ENCODE peak calls at places on chromosome 9, in seven cellular contexts. R, I, U, M, J, C and L are unnamed samples.
A peak's percentile ranks its signal among the peaks of the same experiment; 100 is the strongest.

GRCh38 chr9:109811876-109812275 is 31.9 kb downstream of the PALM2AKAP2 start:
- DNase-seq in R (no peak), I (no peak), U (no peak), M (no peak), J (no peak), C (no peak), L (no peak)

GRCh38 chr9:118529210-118529609 is 825.0 kb downstream of the TLR4 start:
- DNase-seq in R (peak; percentile 8), I (no peak), U (no peak), M (no peak), J (no peak), C (no peak), L (peak; percentile 46)

GRCh38 chr9:99197987-99198386 is 23.8 kb downstream of the ALG2 start:
- DNase-seq in R (peak; percentile 22), I (peak; percentile 62), U (no peak), M (no peak), J (no peak), C (no peak), L (no peak)

GRCh38 chr9:72256912-72257311 is 107.7 kb downstream of the GDA start:
- DNase-seq in R (peak; percentile 5), I (peak; percentile 59), U (no peak), M (no peak), J (no peak), C (no peak), L (no peak)

GRCh38 chr9:19934301-19934868 is 145.5 kb upstream of the SLC24A2 start:
- DNase-seq in R (peak; percentile 64), I (peak; percentile 78), U (peak; percentile 1), M (no peak), J (no peak), C (peak; percentile 38), L (peak; percentile 61)

GRCh38 chr9:120587357-120587756 is 7.4 kb upstream of the CDK5RAP2 start:
- DNase-seq in R (no peak), I (no peak), U (no peak), M (no peak), J (no peak), C (no peak), L (no peak)

GRCh38 chr9:134272302-134273023 is 53.8 kb upstream of the RXRA start:
- DNase-seq in R (no peak), I (no peak), U (no peak), M (no peak), J (no peak), C (no peak), L (no peak)

GRCh38 chr9:136686794-136687711 is at the start of gene AGPAT2:
- DNase-seq in R (peak; percentile 50), I (peak; percentile 67), U (peak; percentile 36), M (no peak), J (no peak), C (no peak), L (peak; percentile 51)

GRCh38 chr9:304519-305185 is 90.0 kb downstream of the DOCK8 start:
- DNase-seq in R (peak; percentile 88), I (peak; percentile 45), U (no peak), M (no peak), J (peak; percentile 83), C (no peak), L (no peak)

GRCh38 chr9:137449081-137449844 is 8.1 kb upstream of the ENTPD8 start:
- DNase-seq in R (no peak), I (no peak), U (no peak), M (no peak), J (no peak), C (no peak), L (no peak)

GRCh38 chr9:30075451-30076199 is 2308.8 kb upstream of the ACO1 start:
- DNase-seq in R (peak; percentile 60), I (no peak), U (no peak), M (no peak), J (peak; percentile 1), C (no peak), L (peak; percentile 34)

GRCh38 chr9:19493174-19493811 is 84.5 kb downstream of the ACER2 start:
- DNase-seq in R (peak; percentile 67), I (peak; percentile 64), U (peak; percentile 78), M (peak; percentile 67), J (peak; percentile 49), C (peak; percentile 31), L (peak; percentile 57)

GRCh38 chr9:136546697-136547481 is 1.0 kb upstream of the NOTCH1 start:
- DNase-seq in R (peak; percentile 64), I (peak; percentile 66), U (peak; percentile 35), M (no peak), J (no peak), C (no peak), L (peak; percentile 92)

GRCh38 chr9:131107760-131108159 is 11.4 kb downstream of the AIF1L start:
- DNase-seq in R (no peak), I (no peak), U (no peak), M (no peak), J (no peak), C (no peak), L (no peak)

GRCh38 chr9:131402073-131402472 is 8.2 kb downstream of the PRRC2B start:
- DNase-seq in R (no peak), I (no peak), U (peak; percentile 83), M (no peak), J (no peak), C (no peak), L (peak; percentile 60)

GRCh38 chr9:2339416-2339815 is 282.2 kb upstream of the VLDLR start:
- DNase-seq in R (no peak), I (no peak), U (no peak), M (no peak), J (peak; percentile 94), C (no peak), L (no peak)

GRCh38 chr9:69759478-69760277 is at the start of gene PTAR1:
- DNase-seq in R (peak; percentile 96), I (peak; percentile 89), U (peak; percentile 86), M (peak; percentile 92), J (peak; percentile 91), C (peak; percentile 50), L (peak; percentile 89)

GRCh38 chr9:137240321-137240840 is 706 bp upstream of the TUBB4B start:
- DNase-seq in R (no peak), I (no peak), U (peak; percentile 61), M (no peak), J (no peak), C (no peak), L (peak; percentile 82)

GRCh38 chr9:92726971-92727715 is 37.5 kb downstream of the BICD2 start:
- DNase-seq in R (peak; percentile 54), I (no peak), U (peak; percentile 56), M (no peak), J (peak; percentile 28), C (no peak), L (peak; percentile 73)

GRCh38 chr9:100112677-100113336 is 13.8 kb downstream of the INVS start:
- DNase-seq in R (peak; percentile 86), I (no peak), U (no peak), M (no peak), J (no peak), C (no peak), L (no peak)

GRCh38 chr9:27367175-27367798 is 70.3 kb upstream of the EQTN start:
- DNase-seq in R (no peak), I (no peak), U (no peak), M (no peak), J (no peak), C (no peak), L (no peak)

GRCh38 chr9:95459867-95460626 is 56.7 kb downstream of the PTCH1 start:
- DNase-seq in R (no peak), I (no peak), U (peak; percentile 41), M (no peak), J (no peak), C (no peak), L (peak; percentile 59)

GRCh38 chr9:125646222-125647100 is 60.5 kb downstream of the MAPKAP1 start:
- DNase-seq in R (no peak), I (no peak), U (no peak), M (no peak), J (no peak), C (no peak), L (peak; percentile 52)
- H3K4ac ChIP-seq in R (no peak overlapping the region), I (no peak overlapping the region), U (no peak overlapping the region), M (no peak overlapping the region), J (no peak overlapping the region), C (no peak overlapping the region), L (no peak overlapping the region)

DNA sequence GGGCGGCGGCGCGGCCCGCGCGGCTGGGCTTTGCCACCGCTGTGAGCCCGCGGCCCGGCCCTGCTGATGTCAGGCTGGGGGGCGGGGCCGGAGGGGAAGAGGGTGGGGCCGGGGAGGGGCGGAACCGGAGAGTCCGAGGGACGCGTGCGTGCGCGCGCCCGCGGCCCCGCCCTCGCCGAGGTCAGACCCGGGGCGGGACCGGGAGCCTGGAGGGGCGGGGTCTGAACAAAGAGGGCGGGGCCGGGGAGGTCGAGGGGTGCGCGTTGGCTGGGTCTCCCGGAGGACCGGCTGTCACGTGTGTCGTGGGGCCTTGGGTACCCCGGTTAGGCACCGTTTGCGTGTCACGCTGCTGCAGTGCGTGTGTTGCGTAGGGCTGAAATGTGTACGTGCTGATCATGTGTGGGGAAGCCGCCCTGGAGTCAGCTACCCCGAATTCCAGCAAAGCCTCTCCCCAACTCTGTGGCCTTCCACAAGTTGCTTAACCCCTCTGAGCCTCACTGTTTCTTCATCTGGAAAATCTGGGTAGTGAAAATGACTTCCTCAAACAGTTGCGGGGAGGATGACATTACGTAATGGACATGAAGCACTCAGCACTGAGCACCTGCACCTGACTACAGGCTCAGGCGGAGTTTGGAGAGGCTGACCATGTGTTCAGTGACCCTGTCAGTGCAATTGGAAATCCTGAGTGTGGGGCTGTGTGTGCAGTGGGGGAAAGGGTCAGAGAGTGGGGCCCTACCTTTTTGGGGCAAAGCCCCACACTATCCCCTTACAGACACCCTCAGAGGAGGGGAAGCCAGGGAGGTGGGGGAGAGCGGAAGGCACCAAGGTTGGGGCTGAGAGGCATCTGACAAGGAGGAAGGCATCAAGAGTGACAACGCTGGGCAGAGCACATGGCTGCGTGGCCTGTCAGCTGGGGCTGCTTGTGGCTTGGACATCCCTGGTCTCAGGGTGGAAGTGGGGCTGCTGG is at the start of gene RALGDS:
- DNase-seq in R (peak; percentile 90), I (peak; percentile 87), U (peak; percentile 75), M (peak; percentile 89), J (peak; percentile 83), C (peak; percentile 38), L (peak; percentile 82)
- H3K4me1 ChIP-seq in R (no peaks in the 10 kb centered on the region), I (peaks cover 3% of the 10 kb centered on the region), U (peaks cover 21% of the 10 kb centered on the region), M (peaks cover 47% of the 10 kb centered on the region), J (peaks cover 22% of the 10 kb centered on the region), C (peaks cover 5% of the 10 kb centered on the region), L (peaks cover 63% of the 10 kb centered on the region)

GRCh38 chr9:5586391-5586802 is 42.5 kb upstream of the RIC1 start:
- DNase-seq in R (no peak), I (no peak), U (peak; percentile 79), M (no peak), J (peak; percentile 88), C (no peak), L (peak; percentile 76)
- H3K9ac ChIP-seq in R (no peak overlapping the region), I (no peak overlapping the region), U (peak overlapping the region; percentile 28), M (no peak overlapping the region), J (no peak overlapping the region), C (no peak overlapping the region), L (peak overlapping the region; percentile 27)

DNA sequence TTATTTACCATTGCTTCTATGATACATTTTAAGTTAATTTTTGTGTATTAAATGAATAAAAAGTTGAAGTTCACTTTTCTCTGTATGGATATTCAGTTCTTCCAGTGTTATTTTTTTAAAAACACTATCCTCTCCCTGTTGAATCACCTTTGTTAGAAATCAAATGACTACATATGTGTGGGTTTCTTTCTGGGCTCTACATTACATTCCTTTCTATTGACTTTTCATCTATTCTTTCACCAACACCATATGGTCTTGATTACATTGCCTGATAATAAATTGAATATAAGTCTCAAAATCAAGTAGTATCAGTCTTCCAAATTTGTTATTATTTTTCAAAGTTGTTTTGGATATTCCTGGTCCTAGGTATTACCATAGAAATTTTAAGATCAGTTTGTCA is 7.3 kb upstream of the RASEF start:
- DNase-seq in R (no peak), I (no peak), U (peak; percentile 70), M (no peak), J (no peak), C (no peak), L (no peak)
- H3K4ac ChIP-seq in R (no peak overlapping the region), I (no peak overlapping the region), U (no peak overlapping the region), M (no peak overlapping the region), J (no peak overlapping the region), C (no peak overlapping the region), L (no peak overlapping the region)